ENCODE peak calls at places on chromosome 6, in seven cellular contexts. One of them, this sample, is unnamed.

GRCh38 chr6:87237804-87238203 is 82.4 kb downstream of the ZNF292 start:
- DNase-seq in A549: peak
- DNase-seq in cardiac muscle cell: no peak
- DNase-seq in suprapubic skin: no peak
- DNase-seq in dorsolateral prefrontal cortex: no peak
- DNase-seq in PC-9: no peak
- DNase-seq in GM12865: peak
- DNase-seq in this sample: no peak

GRCh38 chr6:2793491-2794151 is 28.4 kb downstream of the WRNIP1 start:
- DNase-seq in A549: no peak
- DNase-seq in suprapubic skin: no peak
- DNase-seq in GM12865: peak
- DNase-seq in PC-9: peak
- DNase-seq in dorsolateral prefrontal cortex: no peak
- DNase-seq in cardiac muscle cell: peak
- DNase-seq in this sample: no peak

GRCh38 chr6:32393660-32394420 is 13.1 kb downstream of the BTNL2 start:
- DNase-seq in PC-9: no peak
- DNase-seq in suprapubic skin: no peak
- DNase-seq in cardiac muscle cell: no peak
- DNase-seq in GM12865: peak
- DNase-seq in dorsolateral prefrontal cortex: no peak
- DNase-seq in A549: no peak
- DNase-seq in this sample: peak

GRCh38 chr6:21595265-21595950 is 1.9 kb downstream of the SOX4 start:
- DNase-seq in suprapubic skin: peak
- DNase-seq in PC-9: no peak
- DNase-seq in A549: no peak
- DNase-seq in cardiac muscle cell: peak
- DNase-seq in GM12865: peak
- DNase-seq in dorsolateral prefrontal cortex: no peak
- DNase-seq in this sample: no peak

GRCh38 chr6:157148391-157149323 is 174.7 kb downstream of the TMEM242 start:
- DNase-seq in suprapubic skin: no peak
- DNase-seq in A549: peak
- DNase-seq in GM12865: no peak
- DNase-seq in PC-9: peak
- DNase-seq in dorsolateral prefrontal cortex: peak
- DNase-seq in cardiac muscle cell: no peak
- DNase-seq in this sample: peak

GRCh38 chr6:16153451-16153850 is 24.6 kb downstream of the MYLIP start:
- DNase-seq in PC-9: no peak
- DNase-seq in GM12865: no peak
- DNase-seq in dorsolateral prefrontal cortex: no peak
- DNase-seq in cardiac muscle cell: no peak
- DNase-seq in suprapubic skin: no peak
- DNase-seq in A549: no peak
- DNase-seq in this sample: no peak

GRCh38 chr6:13916230-13916944 is 8.4 kb upstream of the RNF182 start:
- DNase-seq in GM12865: peak
- DNase-seq in dorsolateral prefrontal cortex: no peak
- DNase-seq in cardiac muscle cell: no peak
- DNase-seq in A549: no peak
- DNase-seq in suprapubic skin: no peak
- DNase-seq in PC-9: no peak
- DNase-seq in this sample: peak

GRCh38 chr6:106519460-106520394 is 109.6 kb downstream of the RTN4IP1 start:
- DNase-seq in cardiac muscle cell: no peak
- DNase-seq in PC-9: peak
- DNase-seq in GM12865: peak
- DNase-seq in A549: peak
- DNase-seq in dorsolateral prefrontal cortex: no peak
- DNase-seq in suprapubic skin: no peak
- DNase-seq in this sample: peak

GRCh38 chr6:37381579-37381978 is 27.8 kb downstream of the RNF8 start:
- DNase-seq in A549: peak
- DNase-seq in suprapubic skin: no peak
- DNase-seq in PC-9: peak
- DNase-seq in cardiac muscle cell: peak
- DNase-seq in GM12865: peak
- DNase-seq in dorsolateral prefrontal cortex: no peak
- DNase-seq in this sample: peak

GRCh38 chr6:128597956-128598355 is 77.6 kb upstream of the PTPRK start:
- DNase-seq in cardiac muscle cell: no peak
- DNase-seq in dorsolateral prefrontal cortex: no peak
- DNase-seq in PC-9: peak
- DNase-seq in A549: no peak
- DNase-seq in suprapubic skin: no peak
- DNase-seq in GM12865: no peak
- DNase-seq in this sample: no peak

GRCh38 chr6:169190144-169190584 is 63.5 kb downstream of the THBS2 start:
- DNase-seq in cardiac muscle cell: no peak
- DNase-seq in GM12865: no peak
- DNase-seq in suprapubic skin: peak
- DNase-seq in PC-9: no peak
- DNase-seq in A549: no peak
- DNase-seq in dorsolateral prefrontal cortex: no peak
- DNase-seq in this sample: peak

GRCh38 chr6:165010556-165011535 is 298.6 kb downstream of the C6orf118 start:
- DNase-seq in GM12865: no peak
- DNase-seq in PC-9: peak
- DNase-seq in dorsolateral prefrontal cortex: no peak
- DNase-seq in cardiac muscle cell: no peak
- DNase-seq in suprapubic skin: no peak
- DNase-seq in A549: no peak
- DNase-seq in this sample: peak

GRCh38 chr6:26103141-26103769 is 16.0 kb downstream of the HFE start:
- DNase-seq in A549: peak
- DNase-seq in PC-9: peak
- DNase-seq in GM12865: no peak
- DNase-seq in dorsolateral prefrontal cortex: no peak
- DNase-seq in suprapubic skin: no peak
- DNase-seq in cardiac muscle cell: no peak
- DNase-seq in this sample: peak

GRCh38 chr6:113031591-113031990 is 684.5 kb downstream of the RFPL4B start:
- DNase-seq in suprapubic skin: no peak
- DNase-seq in cardiac muscle cell: peak
- DNase-seq in PC-9: no peak
- DNase-seq in GM12865: no peak
- DNase-seq in A549: no peak
- DNase-seq in dorsolateral prefrontal cortex: no peak
- DNase-seq in this sample: no peak

GRCh38 chr6:169789146-169789943 is 37.9 kb downstream of the ERMARD start:
- DNase-seq in cardiac muscle cell: no peak
- DNase-seq in A549: no peak
- DNase-seq in suprapubic skin: no peak
- DNase-seq in PC-9: no peak
- DNase-seq in GM12865: no peak
- DNase-seq in dorsolateral prefrontal cortex: no peak
- DNase-seq in this sample: no peak

GRCh38 chr6:149054559-149055194 is 262.8 kb upstream of the TAB2 start:
- DNase-seq in PC-9: no peak
- DNase-seq in suprapubic skin: no peak
- DNase-seq in cardiac muscle cell: no peak
- DNase-seq in GM12865: peak
- DNase-seq in A549: no peak
- DNase-seq in dorsolateral prefrontal cortex: no peak
- DNase-seq in this sample: no peak

GRCh38 chr6:112511441-112511840 is 164.3 kb downstream of the RFPL4B start:
- DNase-seq in cardiac muscle cell: no peak
- DNase-seq in GM12865: no peak
- DNase-seq in A549: no peak
- DNase-seq in PC-9: peak
- DNase-seq in dorsolateral prefrontal cortex: no peak
- DNase-seq in suprapubic skin: no peak
- DNase-seq in this sample: no peak

GRCh38 chr6:156778615-156779205 is 1.5 kb downstream of the ARID1B start:
- DNase-seq in PC-9: no peak
- DNase-seq in GM12865: peak
- DNase-seq in suprapubic skin: peak
- DNase-seq in dorsolateral prefrontal cortex: no peak
- DNase-seq in A549: no peak
- DNase-seq in cardiac muscle cell: peak
- DNase-seq in this sample: peak

GRCh38 chr6:137309078-137309762 is 90.0 kb upstream of the IFNGR1 start:
- DNase-seq in dorsolateral prefrontal cortex: no peak
- DNase-seq in GM12865: peak
- DNase-seq in cardiac muscle cell: peak
- DNase-seq in PC-9: peak
- DNase-seq in A549: no peak
- DNase-seq in suprapubic skin: peak
- DNase-seq in this sample: peak

DNA sequence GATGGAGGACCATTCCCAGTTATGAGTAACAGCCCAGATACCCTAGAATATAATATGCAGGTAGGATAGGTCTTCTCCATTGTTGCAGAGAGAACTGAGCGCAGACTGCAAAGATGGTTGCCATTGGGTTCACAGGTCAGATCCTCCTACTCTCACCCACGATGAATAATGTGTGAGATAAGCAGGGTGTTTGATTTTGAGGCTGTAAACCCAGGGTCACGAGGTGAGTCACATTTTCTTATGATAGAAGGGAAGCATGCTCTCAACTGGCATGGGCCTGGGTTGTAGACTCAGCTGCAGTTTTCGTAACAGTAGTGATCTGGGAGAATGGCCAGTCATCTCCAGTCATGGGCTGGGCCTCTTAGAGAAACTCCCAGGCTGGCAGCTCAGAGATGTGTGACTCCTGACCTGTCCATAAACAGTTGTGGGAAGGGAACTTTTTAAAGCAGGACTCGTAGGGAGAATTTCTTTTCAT is 74.2 kb downstream of the CD164 start:
- DNase-seq in PC-9: peak
- DNase-seq in dorsolateral prefrontal cortex: no peak
- DNase-seq in GM12865: no peak
- DNase-seq in suprapubic skin: peak
- DNase-seq in cardiac muscle cell: no peak
- DNase-seq in A549: peak
- DNase-seq in this sample: peak
- H3K4me3 ChIP-seq in PC-9: no peak
- H3K4me3 ChIP-seq in dorsolateral prefrontal cortex: no peak
- H3K4me3 ChIP-seq in GM12865: no peak
- H3K4me3 ChIP-seq in suprapubic skin: no peak
- H3K4me3 ChIP-seq in cardiac muscle cell: no peak
- H3K4me3 ChIP-seq in A549: no peak
- H3K4me3 ChIP-seq in this sample: no peak

DNA sequence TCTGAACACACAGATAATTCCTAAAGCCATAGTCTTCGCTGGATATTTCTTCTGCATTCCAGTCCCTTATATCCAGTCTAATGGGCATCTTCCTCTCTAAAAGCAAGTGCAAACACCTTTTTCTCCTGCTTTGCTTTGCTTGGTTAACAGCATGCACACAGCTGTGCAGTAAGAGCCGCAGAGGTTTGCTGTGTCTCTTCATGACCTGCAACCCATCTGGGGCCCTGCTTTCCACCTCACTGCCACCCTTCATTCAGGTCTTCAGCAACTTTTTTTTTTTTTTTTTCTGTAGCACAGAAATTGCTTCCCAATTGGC is 14.4 kb downstream of the NEDD9 start:
- DNase-seq in cardiac muscle cell: no peak
- DNase-seq in A549: no peak
- DNase-seq in PC-9: no peak
- DNase-seq in dorsolateral prefrontal cortex: no peak
- DNase-seq in suprapubic skin: no peak
- DNase-seq in GM12865: no peak
- DNase-seq in this sample: no peak
- H3K4me3 ChIP-seq in cardiac muscle cell: no peak
- H3K4me3 ChIP-seq in A549: no peak
- H3K4me3 ChIP-seq in PC-9: no peak
- H3K4me3 ChIP-seq in dorsolateral prefrontal cortex: no peak
- H3K4me3 ChIP-seq in suprapubic skin: no peak
- H3K4me3 ChIP-seq in GM12865: no peak
- H3K4me3 ChIP-seq in this sample: no peak

DNA sequence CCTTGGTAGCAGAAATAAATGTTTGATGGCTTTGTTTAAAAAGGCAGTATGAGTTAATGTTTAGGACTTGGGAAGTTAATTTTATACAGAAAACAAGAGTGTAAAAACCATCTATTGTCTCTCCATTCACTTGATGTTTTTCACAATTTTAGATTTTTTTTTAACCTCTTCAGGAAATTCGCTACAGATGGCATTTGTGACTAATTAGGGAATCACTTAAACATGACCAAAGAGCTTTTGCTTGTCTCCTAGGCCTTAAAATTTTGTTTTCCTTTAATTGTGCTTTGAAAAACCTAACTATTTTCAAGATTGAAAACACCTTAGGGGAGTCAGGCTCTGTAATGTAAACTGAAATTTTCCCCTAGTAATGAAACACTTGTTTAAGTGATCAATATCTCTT is 17.3 kb downstream of the TULP4 start:
- DNase-seq in dorsolateral prefrontal cortex: no peak
- DNase-seq in cardiac muscle cell: no peak
- DNase-seq in A549: no peak
- DNase-seq in PC-9: no peak
- DNase-seq in GM12865: no peak
- DNase-seq in suprapubic skin: no peak
- DNase-seq in this sample: no peak
- H3K4me3 ChIP-seq in dorsolateral prefrontal cortex: no peak
- H3K4me3 ChIP-seq in cardiac muscle cell: no peak
- H3K4me3 ChIP-seq in A549: no peak
- H3K4me3 ChIP-seq in PC-9: no peak
- H3K4me3 ChIP-seq in GM12865: no peak
- H3K4me3 ChIP-seq in suprapubic skin: no peak
- H3K4me3 ChIP-seq in this sample: no peak

GRCh38 chr6:43074847-43075741 is 1.0 kb upstream of the PTK7 start:
- DNase-seq in dorsolateral prefrontal cortex: no peak
- DNase-seq in PC-9: no peak
- DNase-seq in A549: no peak
- DNase-seq in suprapubic skin: no peak
- DNase-seq in GM12865: no peak
- DNase-seq in cardiac muscle cell: no peak
- DNase-seq in this sample: peak

GRCh38 chr6:43077981-43078411 is 1.9 kb downstream of the PTK7 start:
- DNase-seq in cardiac muscle cell: no peak
- DNase-seq in dorsolateral prefrontal cortex: no peak
- DNase-seq in suprapubic skin: no peak
- DNase-seq in GM12865: no peak
- DNase-seq in A549: no peak
- DNase-seq in PC-9: no peak
- DNase-seq in this sample: no peak

GRCh38 chr6:43076093-43076927 is at the start of gene PTK7:
- DNase-seq in A549: no peak
- DNase-seq in PC-9: no peak
- DNase-seq in GM12865: no peak
- DNase-seq in dorsolateral prefrontal cortex: no peak
- DNase-seq in suprapubic skin: no peak
- DNase-seq in cardiac muscle cell: peak
- DNase-seq in this sample: peak

GRCh38 chr6:43076928-43077809 is 1.1 kb downstream of the PTK7 start:
- DNase-seq in suprapubic skin: no peak
- DNase-seq in A549: no peak
- DNase-seq in PC-9: peak
- DNase-seq in cardiac muscle cell: peak
- DNase-seq in dorsolateral prefrontal cortex: no peak
- DNase-seq in GM12865: no peak
- DNase-seq in this sample: peak

DNA sequence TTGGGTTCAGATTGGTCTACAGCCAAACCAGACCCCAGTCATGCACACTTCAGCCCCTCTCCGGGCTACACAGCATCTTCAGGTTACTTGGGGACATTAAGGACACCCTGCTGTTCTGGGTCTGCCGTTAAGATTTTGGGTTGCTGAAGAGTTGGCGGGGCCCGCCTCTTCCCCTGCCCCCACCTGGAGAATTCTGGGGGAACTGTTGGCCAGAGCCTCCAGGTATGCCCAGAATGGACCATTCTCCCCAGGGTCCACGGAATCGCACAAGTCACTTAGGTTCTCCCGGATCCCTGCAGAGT is 372 bp upstream of the PTK7 start:
- DNase-seq in suprapubic skin: no peak
- DNase-seq in dorsolateral prefrontal cortex: no peak
- DNase-seq in cardiac muscle cell: no peak
- DNase-seq in PC-9: no peak
- DNase-seq in GM12865: no peak
- DNase-seq in A549: no peak
- DNase-seq in this sample: no peak
- H3K4me3 ChIP-seq in suprapubic skin: peak
- H3K4me3 ChIP-seq in dorsolateral prefrontal cortex: peak
- H3K4me3 ChIP-seq in cardiac muscle cell: peak
- H3K4me3 ChIP-seq in PC-9: peak
- H3K4me3 ChIP-seq in GM12865: no peak
- H3K4me3 ChIP-seq in A549: peak
- H3K4me3 ChIP-seq in this sample: peak

This sample was measured in brain microvascular endothelial cell.